ENCODE peak calls at places on chromosome 10, in eight cellular contexts. C is stimulated activated CD8-positive, alpha-beta memory T cell treated with anti-CD3 and anti-CD28 coated beads, Interleukin-4, amount 100 ng/mL, for 1 hour; Z is NCI-H748 treated with DMSO at 0.1 percent for 48 hours; B is T-helper 9 cell; G is activated CD8-positive, alpha-beta memory T cell treated with anti-CD3 and anti-CD28 coated beads, Interleukin-2, amount 50 U/mL, for 48 hours; P is kidney glomerular epithelial cell; F is stimulated activated CD4-positive, alpha-beta T cell treated with anti-CD3 and anti-CD28 coated beads, Interleukin-2, amount 100 ng/mL, for 48 hours; X is CD8-positive, alpha-beta memory T cell. H is an unnamed sample.

GRCh38 chr10:79938728-79939380 is 10.1 kb downstream of the SFTPD start:
- DNase-seq in C (no peak), F (no peak), X (no peak), P (no peak), G (no peak), B (no peak), Z (no peak), H (no peak)

GRCh38 chr10:124009616-124010015 is 83.8 kb downstream of the CHST15 start:
- DNase-seq in P (no peak), F (no peak), Z (no peak), C (no peak), X (no peak), B (no peak), G (no peak), H (no peak)

GRCh38 chr10:102802920-102803534 is 34.2 kb downstream of the CYP17A1 start:
- DNase-seq in G (no peak), P (peak), X (no peak), B (no peak), F (no peak), C (no peak), Z (no peak), H (peak)

GRCh38 chr10:24483701-24484100 is 240.0 kb downstream of the ARHGAP21 start:
- DNase-seq in Z (no peak), B (no peak), F (peak), C (no peak), G (no peak), X (no peak), P (peak), H (no peak)

GRCh38 chr10:133207627-133208026 is 22.4 kb upstream of the UTF1 start:
- DNase-seq in G (no peak), F (no peak), C (no peak), B (no peak), X (no peak), P (no peak), Z (no peak), H (no peak)

GRCh38 chr10:27038168-27038567 is 62.1 kb downstream of the ANKRD26 start:
- DNase-seq in X (no peak), Z (no peak), P (no peak), B (no peak), F (no peak), G (no peak), C (no peak), H (no peak)

GRCh38 chr10:132292972-132293415 is 14.8 kb downstream of the STK32C start:
- DNase-seq in B (no peak), X (no peak), C (no peak), P (no peak), F (no peak), G (no peak), Z (no peak), H (no peak)

GRCh38 chr10:5297466-5297865 is 67.3 kb upstream of the UCN3 start:
- DNase-seq in G (no peak), C (no peak), Z (no peak), B (no peak), P (no peak), X (no peak), F (peak), H (no peak)

GRCh38 chr10:11183000-11183399 is 165.3 kb downstream of the CELF2 start:
- DNase-seq in X (no peak), C (no peak), P (no peak), Z (no peak), B (no peak), F (no peak), G (no peak), H (no peak)

GRCh38 chr10:70761031-70761601 is 24.1 kb downstream of the TBATA start:
- DNase-seq in F (no peak), X (no peak), C (no peak), Z (no peak), G (no peak), P (no peak), B (no peak), H (peak)

GRCh38 chr10:122441961-122442360 is 12.5 kb upstream of the ARMS2 start:
- DNase-seq in Z (no peak), G (no peak), P (peak), B (no peak), X (no peak), C (no peak), F (no peak), H (no peak)

GRCh38 chr10:133464582-133465031 is 10.9 kb downstream of the SCART1 start:
- DNase-seq in B (no peak), F (no peak), P (no peak), G (no peak), X (no peak), C (no peak), Z (no peak), H (no peak)

GRCh38 chr10:120392245-120392644 is 64.8 kb upstream of the PLPP4 start:
- DNase-seq in P (no peak), B (no peak), X (no peak), G (no peak), Z (no peak), F (no peak), C (no peak), H (no peak)

GRCh38 chr10:103949728-103950127 is 17.2 kb upstream of the SLK start:
- DNase-seq in F (no peak), C (no peak), X (no peak), P (no peak), B (no peak), Z (no peak), G (no peak), H (no peak)

GRCh38 chr10:8174762-8175161 is 120.3 kb downstream of the GATA3 start:
- DNase-seq in F (no peak), C (no peak), B (no peak), P (no peak), G (no peak), Z (no peak), X (no peak), H (no peak)

GRCh38 chr10:99834410-99834809 is 52.0 kb downstream of the ABCC2 start:
- DNase-seq in Z (no peak), B (no peak), P (peak), C (no peak), G (no peak), F (no peak), X (no peak), H (no peak)

GRCh38 chr10:78868861-78869260 is 199.9 kb upstream of the ZMIZ1 start:
- DNase-seq in C (no peak), X (no peak), G (no peak), F (no peak), B (no peak), Z (no peak), P (no peak), H (no peak)

GRCh38 chr10:99888623-99889022 is 106.2 kb downstream of the ABCC2 start:
- DNase-seq in P (no peak), Z (no peak), B (no peak), C (no peak), F (no peak), G (no peak), X (no peak), H (no peak)

GRCh38 chr10:119189811-119190282 is 11.2 kb upstream of the PRDX3 start:
- DNase-seq in F (no peak), Z (no peak), C (no peak), G (no peak), P (peak), X (no peak), B (no peak), H (no peak)

GRCh38 chr10:63286340-63286739 is 153.2 kb downstream of the NRBF2 start:
- DNase-seq in B (no peak), Z (no peak), C (no peak), X (no peak), P (peak), F (no peak), G (no peak), H (peak)

GRCh38 chr10:103334567-103334966 is 16.4 kb downstream of the PCGF6 start:
- DNase-seq in F (no peak), C (no peak), P (no peak), X (no peak), G (no peak), B (no peak), Z (no peak), H (no peak)

GRCh38 chr10:100669616-100670015 is 75.8 kb upstream of the PAX2 start:
- DNase-seq in B (no peak), X (no peak), F (no peak), G (no peak), Z (no peak), C (no peak), P (no peak), H (no peak)

H was measured in brain pericyte.